ENCODE peak calls at places on chromosomes 7 and 10, in four cellular contexts. Z, L, G and M are unnamed samples.

GRCh38 chr10:80664071-80664680 is 126.5 kb downstream of the SH2D4B start:
- DNase-seq in L (peak), Z (peak), G (peak), M (no peak)

GRCh38 chr10:101580486-101581399 is 7.3 kb downstream of the POLL start:
- DNase-seq in G (no peak), L (no peak), Z (no peak), M (no peak)

GRCh38 chr7:28955723-28956607 is 2.2 kb downstream of the TRIL start:
- DNase-seq in G (peak), L (peak), Z (peak), M (no peak)

GRCh38 chr10:104819731-104820130 is 178.6 kb downstream of the SORCS3 start:
- DNase-seq in Z (no peak), L (no peak), G (no peak), M (no peak)

GRCh38 chr10:27276581-27276980 is 36.0 kb upstream of the ACBD5 start:
- DNase-seq in G (no peak), L (no peak), Z (no peak), M (no peak)

GRCh38 chr10:103415581-103415980 is 19.2 kb downstream of the PDCD11 start:
- DNase-seq in G (no peak), L (no peak), Z (no peak), M (no peak)

GRCh38 chr10:71920540-71921318 is 43.5 kb upstream of the CHST3 start:
- DNase-seq in G (no peak), Z (no peak), L (peak), M (no peak)

GRCh38 chr7:159040912-159041711 is 103.6 kb downstream of the VIPR2 start:
- DNase-seq in L (peak), Z (no peak), G (no peak), M (peak)

GRCh38 chr10:126468876-126469643 is 80.8 kb upstream of the ADAM12 start:
- DNase-seq in Z (no peak), G (no peak), L (no peak), M (no peak)

GRCh38 chr7:66894463-66895080 is 26.5 kb upstream of the TMEM248 start:
- DNase-seq in G (no peak), L (no peak), Z (peak), M (no peak)

GRCh38 chr7:41786943-41787342 is 84.1 kb upstream of the INHBA start:
- DNase-seq in Z (no peak), L (no peak), G (no peak), M (no peak)

GRCh38 chr10:102517553-102517952 is 13.8 kb downstream of the SUFU start:
- DNase-seq in L (no peak), G (no peak), Z (peak), M (no peak)

GRCh38 chr10:72315611-72316385 is 38.9 kb downstream of the DNAJB12 start:
- DNase-seq in Z (peak), L (peak), G (no peak), M (no peak)

GRCh38 chr7:29265208-29265923 is 70.8 kb downstream of the CHN2 start:
- DNase-seq in L (no peak), G (no peak), Z (no peak), M (no peak)

GRCh38 chr7:72751978-72752377 is 76.0 kb downstream of the TYW1B start:
- DNase-seq in L (no peak), Z (no peak), G (no peak), M (no peak)

GRCh38 chr10:89478085-89478738 is 57.2 kb downstream of the SLC16A12 start:
- DNase-seq in L (no peak), G (no peak), Z (no peak), M (no peak)

GRCh38 chr10:103069453-103070331 is 123.4 kb downstream of the NT5C2 start:
- DNase-seq in Z (peak), G (peak), L (peak), M (no peak)

GRCh38 chr10:127405221-127405620 is 143.9 kb upstream of the NPS start:
- DNase-seq in Z (peak), L (no peak), G (no peak), M (no peak)

GRCh38 chr7:2701832-2702593 is 14.0 kb downstream of the AMZ1 start:
- DNase-seq in L (no peak), G (no peak), Z (peak), M (no peak)

GRCh38 chr10:72274213-72274729 is 547 bp downstream of the DDIT4 start:
- DNase-seq in L (no peak), G (peak), Z (peak), M (no peak)

GRCh38 chr10:18044976-18045720 is 93.4 kb downstream of the SLC39A12 start:
- DNase-seq in G (no peak), L (no peak), Z (peak), M (no peak)

GRCh38 chr10:10207538-10207937 is 810.1 kb upstream of the CELF2 start:
- DNase-seq in Z (no peak), G (no peak), L (no peak), M (no peak)

GRCh38 chr10:103510791-103511757 is 17.6 kb downstream of the NEURL1 start:
- DNase-seq in Z (no peak), G (no peak), L (no peak), M (no peak)

GRCh38 chr10:104309980-104310978 is 28.0 kb downstream of the ITPRIP start:
- DNase-seq in G (no peak), Z (peak), L (no peak), M (no peak)

GRCh38 chr7:75879771-75880184 is 944 bp downstream of the RHBDD2 start:
- DNase-seq in Z (peak), L (no peak), G (no peak), M (no peak)

GRCh38 chr7:137546009-137546408 is 202.5 kb upstream of the PTN start:
- DNase-seq in L (no peak), G (no peak), Z (no peak), M (no peak)

GRCh38 chr7:158394936-158395335 is 192.7 kb downstream of the PTPRN2 start:
- DNase-seq in Z (no peak), L (peak), G (peak), M (no peak)

DNA sequence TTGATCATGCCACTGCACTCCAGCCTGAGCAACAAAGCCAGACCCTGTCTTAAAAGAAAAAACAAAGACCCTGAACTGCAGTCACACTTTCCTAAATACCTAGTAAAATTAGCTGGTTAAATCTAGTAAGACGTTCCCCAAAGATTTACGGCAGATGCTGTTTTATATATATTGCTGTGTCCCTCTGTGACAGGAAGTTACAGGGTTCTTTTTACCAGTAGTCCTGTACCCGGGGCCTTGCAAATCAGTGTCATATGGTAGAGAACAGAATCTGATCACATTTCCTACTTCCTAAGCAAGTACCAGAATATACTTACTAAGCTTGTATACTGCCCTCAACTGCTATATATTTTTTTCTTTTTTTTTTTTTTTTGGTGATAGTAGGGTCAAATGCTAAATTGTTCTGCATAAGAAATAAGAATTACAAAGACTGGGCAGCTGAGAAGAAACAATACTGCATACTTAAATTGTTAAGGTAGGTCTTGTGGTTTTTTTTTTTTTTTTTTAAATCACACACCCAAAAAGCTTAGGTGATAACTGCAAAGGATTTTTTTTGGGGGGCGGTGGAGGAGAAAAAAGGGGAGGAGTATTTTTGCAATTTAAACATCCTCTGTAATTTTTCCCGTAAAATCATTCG is 27.3 kb upstream of the KMT2E start:
- DNase-seq in G (no peak), L (no peak), Z (no peak), M (no peak)
- TF ChIP-seq CTCF in G (no peak), L (no peak), Z (no peak), M (no peak)

GRCh38 chr10:99433378-99434020 is 3.1 kb upstream of the GOT1 start:
- DNase-seq in L (no peak), Z (no peak), G (no peak), M (no peak)
- TF ChIP-seq CTCF in L (peak), Z (no peak), G (no peak), M (peak)

GRCh38 chr10:119362122-119362521 is 154.8 kb downstream of the GRK5 start:
- DNase-seq in L (no peak), Z (no peak), G (no peak), M (no peak)

GRCh38 chr10:119367841-119368549 is 160.6 kb downstream of the GRK5 start:
- DNase-seq in G (no peak), L (no peak), Z (no peak), M (no peak)

GRCh38 chr10:119368581-119368980 is 161.2 kb downstream of the GRK5 start:
- DNase-seq in Z (no peak), L (no peak), G (no peak), M (no peak)

GRCh38 chr10:119365773-119366640 is 158.6 kb downstream of the GRK5 start:
- DNase-seq in Z (peak), G (no peak), L (no peak), M (no peak)

GRCh38 chr10:119364941-119365340 is 157.6 kb downstream of the GRK5 start:
- DNase-seq in Z (peak), G (no peak), L (no peak), M (no peak)
- TF ChIP-seq CTCF in Z (no peak), G (no peak), L (no peak), M (peak)

GRCh38 chr7:8277394-8277982 is 15.5 kb upstream of the ICA1 start:
- DNase-seq in L (no peak), Z (no peak), G (no peak), M (no peak)
- TF ChIP-seq CTCF in L (peak), Z (no peak), G (peak), M (peak)

GRCh38 chr7:142855401-142855743 is 496 bp downstream of the EPHB6 start:
- DNase-seq in G (no peak), L (no peak), Z (no peak), M (no peak)
- TF ChIP-seq CTCF in G (peak), L (no peak), Z (no peak), M (no peak)

GRCh38 chr10:43376828-43377227 is 5.4 kb downstream of the FXYD4 start:
- DNase-seq in G (no peak), L (no peak), Z (no peak), M (no peak)

GRCh38 chr10:43384252-43385221 is 13.1 kb downstream of the FXYD4 start:
- DNase-seq in Z (no peak), G (no peak), L (no peak), M (no peak)

GRCh38 chr10:43377393-43377883 is 6.0 kb downstream of the FXYD4 start:
- DNase-seq in G (peak), L (no peak), Z (no peak), M (no peak)

GRCh38 chr10:43383204-43383971 is 12.0 kb downstream of the FXYD4 start:
- DNase-seq in G (no peak), Z (no peak), L (no peak), M (no peak)

DNA sequence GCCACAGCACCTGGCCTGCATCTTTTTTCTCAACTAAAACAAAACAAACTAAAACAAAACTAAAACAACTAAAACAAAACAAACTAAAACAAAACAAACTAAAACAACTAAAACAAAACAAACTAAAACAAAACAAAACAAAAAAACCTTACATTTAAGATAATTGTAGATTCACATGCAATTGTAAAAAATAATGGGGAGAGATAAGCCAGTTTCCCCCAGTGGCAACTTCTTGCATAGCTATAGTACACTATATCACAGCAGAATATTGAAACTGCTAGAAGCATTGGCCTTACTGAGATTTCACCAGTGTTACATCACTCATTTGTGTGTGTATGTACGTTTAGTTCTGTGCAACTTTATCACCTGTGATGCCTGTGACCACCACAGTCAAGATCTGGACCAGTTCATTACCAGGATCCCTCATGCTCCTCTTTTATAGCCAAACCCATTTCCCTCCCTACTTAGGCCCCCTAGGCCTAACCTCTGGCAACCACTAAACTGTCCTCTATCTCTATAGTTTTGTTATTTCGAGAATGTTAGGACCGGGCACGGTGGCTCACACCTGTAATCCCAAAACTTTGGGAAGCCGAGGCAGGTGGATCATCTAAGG is 9.3 kb downstream of the FXYD4 start:
- DNase-seq in Z (peak), L (no peak), G (no peak), M (no peak)
- TF ChIP-seq CTCF in Z (no peak), L (no peak), G (no peak), M (no peak)

GRCh38 chr10:106226831-106227230 is 937.7 kb downstream of the SORCS1 start:
- DNase-seq in G (no peak), L (no peak), Z (no peak), M (no peak)
- TF ChIP-seq CTCF in G (no peak), L (no peak), Z (no peak), M (no peak)

DNA sequence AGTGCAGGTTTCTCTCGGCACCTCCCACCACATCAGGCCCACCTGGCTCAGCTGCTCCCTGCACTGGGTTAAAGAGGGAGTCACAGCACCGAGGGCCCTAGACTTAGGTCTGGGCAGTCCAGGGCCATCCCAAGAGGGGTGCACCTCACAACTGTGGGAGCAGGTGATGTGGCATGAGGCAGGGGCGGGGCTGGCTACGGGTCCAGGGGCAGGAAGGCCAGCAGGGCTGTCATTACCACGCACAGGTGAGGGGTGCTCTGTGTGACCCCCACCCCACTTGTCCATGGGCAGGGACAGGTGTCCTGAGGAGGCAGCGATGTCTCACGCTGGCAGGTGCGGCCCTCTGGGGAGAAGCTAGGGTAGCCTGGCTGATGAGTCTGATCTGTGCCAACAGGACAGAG is 40.5 kb upstream of the DPYSL4 start:
- DNase-seq in L (no peak), Z (no peak), G (no peak), M (no peak)
- TF ChIP-seq CTCF in L (no peak), Z (no peak), G (no peak), M (no peak)